ENCODE peak calls at places on chromosome 5, in four cellular contexts. X is fibroblast of the aortic adventitia, N is GM23248, P is left ventricle myocardium inferior. A is an unnamed sample.

GRCh38 chr5:98428806-98429205 is 344.7 kb upstream of the RGMB start:
- DNase-seq in P (no peak), N (peak), X (peak), A (no peak)

GRCh38 chr5:137300411-137301240 is 198.5 kb downstream of the SPOCK1 start:
- DNase-seq in P (no peak), X (peak), N (peak), A (no peak)

GRCh38 chr5:137632716-137633115 is 103.2 kb downstream of the KLHL3 start:
- DNase-seq in X (no peak), P (no peak), N (no peak), A (no peak)

GRCh38 chr5:84680908-84681307 is 296.2 kb upstream of the EDIL3 start:
- DNase-seq in X (no peak), P (no peak), N (no peak), A (no peak)

GRCh38 chr5:61333351-61334223 is 1.5 kb downstream of the ZSWIM6 start:
- DNase-seq in X (peak), P (peak), N (peak), A (no peak)

GRCh38 chr5:74490814-74491213 is 149.7 kb downstream of the ENC1 start:
- DNase-seq in P (no peak), X (no peak), N (no peak), A (no peak)

GRCh38 chr5:157911568-157911967 is 52.6 kb upstream of the CLINT1 start:
- DNase-seq in P (no peak), X (no peak), N (no peak), A (no peak)

GRCh38 chr5:154205441-154206117 is 15.0 kb downstream of the GALNT10 start:
- DNase-seq in P (no peak), X (no peak), N (peak), A (no peak)

GRCh38 chr5:166509085-166509484 is 1782.4 kb upstream of the WWC1 start:
- DNase-seq in N (peak), X (no peak), P (no peak), A (no peak)

GRCh38 chr5:119340597-119341218 is 15.1 kb upstream of the TNFAIP8 start:
- DNase-seq in N (no peak), P (no peak), X (no peak), A (no peak)

GRCh38 chr5:111699324-111699723 is 57.7 kb downstream of the NREP start:
- DNase-seq in P (no peak), X (no peak), N (no peak), A (no peak)

GRCh38 chr5:108003178-108003577 is 332.4 kb upstream of the EFNA5 start:
- DNase-seq in X (peak), P (no peak), N (peak), A (no peak)

GRCh38 chr5:38382898-38383297 is 124.5 kb downstream of the EGFLAM start:
- DNase-seq in N (peak), P (peak), X (peak), A (peak)

GRCh38 chr5:112228672-112229071 is 190.4 kb downstream of the EPB41L4A start:
- DNase-seq in P (peak), X (peak), N (peak), A (peak)

GRCh38 chr5:112434650-112435049 is 15.6 kb upstream of the EPB41L4A start:
- DNase-seq in N (no peak), X (no peak), P (no peak), A (no peak)

GRCh38 chr5:95771892-95772291 is 40.8 kb downstream of the RHOBTB3 start:
- DNase-seq in X (no peak), P (no peak), N (no peak), A (no peak)

GRCh38 chr5:128213340-128213739 is 129.8 kb downstream of the SLC12A2 start:
- DNase-seq in P (no peak), N (peak), X (peak), A (peak)

GRCh38 chr5:40991168-40991980 is 79.8 kb downstream of the MROH2B start:
- DNase-seq in N (peak), X (peak), P (peak), A (no peak)

GRCh38 chr5:132839426-132840301 is 9.2 kb upstream of the SHROOM1 start:
- DNase-seq in X (peak), P (no peak), N (peak), A (no peak)

GRCh38 chr5:9624196-9624947 is 5.8 kb downstream of the TAS2R1 start:
- DNase-seq in P (no peak), X (peak), N (no peak), A (no peak)

GRCh38 chr5:170353011-170353890 is 35.9 kb downstream of the KCNMB1 start:
- DNase-seq in N (peak), P (no peak), X (no peak), A (no peak)

GRCh38 chr5:102666164-102666951 is 88.7 kb upstream of the PAM start:
- DNase-seq in X (no peak), N (peak), P (no peak), A (no peak)

GRCh38 chr5:174273325-174273724 is 227.8 kb downstream of the NSG2 start:
- DNase-seq in N (no peak), X (no peak), P (no peak), A (no peak)

GRCh38 chr5:71778678-71779276 is 59.7 kb downstream of the CARTPT start:
- DNase-seq in P (no peak), N (peak), X (peak), A (no peak)

GRCh38 chr5:33206962-33207506 is 233.7 kb upstream of the TARS1 start:
- DNase-seq in X (no peak), N (no peak), P (no peak), A (no peak)

GRCh38 chr5:57493034-57493433 is 10.4 kb upstream of the ACTBL2 start:
- DNase-seq in P (no peak), N (no peak), X (peak), A (no peak)

GRCh38 chr5:180807654-180808414 is 5.2 kb upstream of the MGAT1 start:
- DNase-seq in X (no peak), P (no peak), N (peak), A (no peak)

GRCh38 chr5:141657937-141658545 is 6.8 kb upstream of the FCHSD1 start:
- DNase-seq in X (peak), P (no peak), N (peak), A (peak)

GRCh38 chr5:88552406-88552805 is 283.8 kb upstream of the TMEM161B start:
- DNase-seq in N (no peak), P (no peak), X (no peak), A (no peak)

GRCh38 chr5:82882316-82882715 is 194.9 kb downstream of the TMEM167A start:
- DNase-seq in N (no peak), P (no peak), X (no peak), A (no peak)

GRCh38 chr5:176342766-176343458 is 18.7 kb downstream of the KIAA1191 start:
- DNase-seq in N (no peak), X (no peak), P (no peak), A (no peak)

DNA sequence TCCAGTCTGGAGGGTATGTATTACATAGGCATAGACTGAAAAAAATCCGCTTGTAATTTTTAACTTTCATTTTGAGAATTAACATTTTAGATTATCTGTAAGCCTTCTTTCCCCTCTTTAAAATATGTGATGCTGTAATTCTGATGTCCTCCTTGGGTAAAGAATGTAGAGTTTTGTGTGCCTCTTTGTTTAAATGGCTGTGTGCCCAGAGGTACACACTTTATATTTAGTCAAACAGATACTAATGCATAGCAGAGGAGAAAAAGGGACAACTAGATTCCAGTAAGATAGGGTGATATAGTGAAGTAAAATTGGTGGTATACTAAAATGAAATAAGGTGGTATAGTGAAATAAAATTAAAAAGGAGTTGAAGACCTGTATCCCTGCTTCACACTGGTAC is 1.3 kb downstream of the FBXO38 start:
- DNase-seq in P (no peak), N (no peak), X (no peak), A (no peak)
- H3K4me3 ChIP-seq in P (peak), N (peak), X (peak), A (peak)

GRCh38 chr5:168409601-168410458 is 76.4 kb upstream of the RARS1 start:
- DNase-seq in P (no peak), N (peak), X (peak), A (no peak)
- H3K4me3 ChIP-seq in P (peak), N (peak), X (peak), A (no peak)

DNA sequence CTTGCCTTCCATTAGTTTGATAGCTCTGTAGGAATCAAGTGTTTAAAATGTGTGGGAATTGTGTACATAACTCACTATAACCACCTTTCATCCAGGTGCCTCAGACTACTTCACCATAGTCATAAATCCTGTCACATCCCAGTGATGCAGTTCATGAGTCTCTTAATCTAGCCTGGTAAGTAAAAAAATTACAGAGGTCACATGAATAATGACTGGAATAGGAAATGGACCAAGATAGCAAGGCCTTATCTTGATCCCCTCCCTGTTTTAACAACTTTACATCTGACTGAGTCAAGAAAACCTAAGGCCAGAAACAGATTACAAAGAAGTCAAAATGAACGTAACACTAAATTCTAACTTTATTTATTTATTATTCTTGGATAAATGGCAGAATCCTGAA is 1.5 kb upstream of the RNF145 start:
- DNase-seq in X (no peak), N (no peak), P (no peak), A (no peak)
- H3K4me3 ChIP-seq in X (no peak), N (no peak), P (no peak), A (no peak)

DNA sequence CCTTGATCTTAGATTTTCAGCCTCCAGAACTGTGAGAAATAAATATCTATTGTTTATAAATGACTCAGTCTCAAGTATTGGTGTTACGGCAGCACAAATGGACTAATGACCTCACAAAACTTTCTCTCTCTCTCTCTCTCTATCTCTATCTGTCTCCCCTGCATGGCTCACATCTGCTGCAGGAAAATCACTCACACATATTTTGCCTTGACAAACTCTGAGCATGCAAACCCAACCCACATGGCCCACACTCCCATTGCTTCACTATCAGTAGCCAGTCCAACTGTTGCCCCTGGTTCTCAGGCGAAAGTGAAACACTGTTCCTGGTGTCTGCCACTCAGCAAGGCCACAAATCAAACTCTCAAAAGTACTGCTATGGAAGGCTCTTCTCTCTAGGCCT is 66.4 kb upstream of the PIK3R1 start:
- DNase-seq in X (peak), N (no peak), P (no peak), A (no peak)
- H3K4me3 ChIP-seq in X (no peak), N (no peak), P (no peak), A (no peak)

DNA sequence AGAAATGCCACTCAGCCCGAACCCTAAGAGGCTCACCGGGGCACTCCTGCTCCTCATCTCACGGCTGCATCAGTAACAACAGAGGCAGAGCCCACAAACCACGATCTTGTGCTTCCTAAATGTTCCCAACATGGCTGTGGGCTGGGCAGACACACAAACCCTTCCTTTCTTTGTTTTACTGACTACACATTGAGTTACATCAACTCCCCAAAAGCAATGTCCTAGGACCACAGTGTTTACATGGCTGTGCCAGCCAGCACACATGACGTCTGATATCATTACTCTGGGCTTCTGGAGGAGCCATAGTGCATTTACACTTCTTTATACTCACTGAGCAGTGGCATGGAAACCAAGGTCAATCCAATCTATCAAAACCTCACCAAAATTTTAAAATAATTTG is 101.4 kb downstream of the LHFPL2 start:
- DNase-seq in P (no peak), X (peak), N (peak), A (no peak)
- H3K4me3 ChIP-seq in P (no peak), X (no peak), N (peak), A (no peak)

GRCh38 chr5:36156619-36157018 is 4.7 kb downstream of the SKP2 start:
- DNase-seq in P (no peak), N (peak), X (peak), A (peak)

GRCh38 chr5:36155291-36155690 is 3.4 kb downstream of the SKP2 start:
- DNase-seq in X (no peak), N (no peak), P (no peak), A (no peak)

GRCh38 chr5:36158144-36158543 is 6.2 kb downstream of the SKP2 start:
- DNase-seq in P (no peak), X (peak), N (peak), A (no peak)

GRCh38 chr5:36153727-36154126 is 1.8 kb downstream of the SKP2 start:
- DNase-seq in X (no peak), P (no peak), N (no peak), A (no peak)

DNA sequence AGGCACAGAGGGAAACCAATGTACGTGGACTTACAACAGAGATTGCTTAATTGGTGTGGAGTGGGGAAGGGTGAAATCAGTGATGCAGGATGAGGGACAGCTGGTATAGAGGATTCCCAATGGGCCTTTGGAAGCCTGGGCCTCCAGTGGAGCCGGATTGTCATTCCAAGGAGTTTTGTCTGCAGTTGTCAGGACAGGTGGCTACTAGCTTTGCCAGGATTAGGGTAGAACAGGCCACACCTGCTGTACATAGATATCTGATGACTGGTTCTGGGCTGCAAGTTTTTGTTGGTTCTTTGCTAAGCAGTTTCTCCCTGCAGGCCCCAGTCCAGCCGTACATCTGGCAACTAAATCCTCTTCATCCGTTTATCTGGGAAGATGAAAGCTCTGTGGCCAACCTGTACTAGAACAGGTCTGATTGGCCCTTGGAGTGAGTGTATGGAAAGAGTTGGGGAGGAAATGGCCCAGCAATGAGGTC is 4.3 kb downstream of the SKP2 start:
- DNase-seq in P (no peak), X (peak), N (peak), A (peak)
- H3K4me3 ChIP-seq in P (no peak), X (no peak), N (no peak), A (no peak)

GRCh38 chr5:76771705-76772405 is 47.0 kb upstream of the F2RL1 start:
- DNase-seq in X (peak), P (no peak), N (peak), A (no peak)
- H3K4me3 ChIP-seq in X (no peak), P (no peak), N (no peak), A (no peak)